ENCODE peak calls at places on chromosome 3, in six cellular contexts. Z, E, K, H, Q and C are unnamed samples.

GRCh38 chr3:41194701-41195100 is 4.6 kb upstream of the CTNNB1 start:
- DNase-seq in Z (no peak), E (no peak), K (no peak), H (no peak), Q (no peak), C (no peak)

GRCh38 chr3:65126527-65127440 is 439.0 kb upstream of the ADAMTS9 start:
- DNase-seq in Z (peak; percentile 10), E (no peak), K (no peak), H (no peak), Q (no peak), C (no peak)

GRCh38 chr3:140617135-140617534 is 60.7 kb upstream of the TRIM42 start:
- DNase-seq in Z (no peak), E (no peak), K (no peak), H (no peak), Q (no peak), C (no peak)

GRCh38 chr3:127702151-127702578 is 29.4 kb downstream of the ABTB1 start:
- DNase-seq in Z (no peak), E (peak; percentile 80), K (no peak), H (no peak), Q (no peak), C (no peak)

GRCh38 chr3:177724020-177724638 is 526.8 kb upstream of the TBL1XR1 start:
- DNase-seq in Z (no peak), E (peak; percentile 89), K (peak; percentile 30), H (no peak), Q (peak; percentile 24), C (peak; percentile 84)

GRCh38 chr3:36172699-36173098 is 207.6 kb upstream of the STAC start:
- DNase-seq in Z (no peak), E (no peak), K (peak; percentile 29), H (no peak), Q (no peak), C (no peak)

GRCh38 chr3:78494831-78495230 is 1273.0 kb downstream of the ROBO1 start:
- DNase-seq in Z (no peak), E (no peak), K (no peak), H (no peak), Q (no peak), C (no peak)

GRCh38 chr3:147680820-147681488 is 271.8 kb downstream of the ZIC1 start:
- DNase-seq in Z (peak; percentile 0), E (peak; percentile 72), K (no peak), H (no peak), Q (peak; percentile 87), C (no peak)

GRCh38 chr3:28328188-28329151 is 20.1 kb upstream of the ZCWPW2 start:
- DNase-seq in Z (peak; percentile 33), E (no peak), K (no peak), H (no peak), Q (peak; percentile 51), C (no peak)

GRCh38 chr3:20563236-20563635 is 377.2 kb upstream of the SGO1 start:
- DNase-seq in Z (no peak), E (no peak), K (no peak), H (no peak), Q (no peak), C (no peak)

GRCh38 chr3:48268381-48268935 is 27.6 kb downstream of the ZNF589 start:
- DNase-seq in Z (no peak), E (no peak), K (peak; percentile 63), H (no peak), Q (no peak), C (no peak)

GRCh38 chr3:10335190-10335738 is 14.4 kb upstream of the SEC13 start:
- DNase-seq in Z (no peak), E (peak; percentile 32), K (no peak), H (no peak), Q (no peak), C (no peak)

GRCh38 chr3:129845956-129846355 is 47.6 kb downstream of the TMCC1 start:
- DNase-seq in Z (no peak), E (no peak), K (no peak), H (no peak), Q (no peak), C (no peak)

GRCh38 chr3:123319760-123320159 is 118.0 kb downstream of the SEC22A start:
- DNase-seq in Z (no peak), E (no peak), K (no peak), H (no peak), Q (peak; percentile 69), C (no peak)

GRCh38 chr3:17119198-17120072 is 234.7 kb downstream of the PLCL2 start:
- DNase-seq in Z (no peak), E (peak; percentile 15), K (no peak), H (no peak), Q (no peak), C (no peak)

DNA sequence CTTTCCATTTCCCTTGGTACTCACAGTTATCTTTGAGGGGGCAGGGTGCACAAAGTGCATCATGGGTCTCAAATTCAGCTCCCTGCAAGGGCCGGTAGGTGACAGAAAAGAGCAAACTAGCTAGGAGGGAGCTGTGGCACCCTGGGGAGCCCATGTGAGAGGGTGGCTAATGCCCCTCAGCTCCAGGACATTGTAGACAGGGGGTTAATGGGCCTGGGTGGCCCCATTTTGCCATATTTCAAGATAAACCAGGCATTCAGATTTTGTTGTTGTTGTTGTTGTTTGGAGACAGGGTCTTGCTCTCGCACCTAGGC is 3.6 kb upstream of the SLC6A6 start:
- DNase-seq in Z (no peak), E (no peak), K (no peak), H (no peak), Q (no peak), C (no peak)
- TF ChIP-seq CTCF in Z (no peak), E (no peak), K (no peak), H (no peak), Q (no peak), C (no peak)

GRCh38 chr3:192890348-192891335 is 27.0 kb downstream of the MB21D2 start:
- DNase-seq in Z (no peak), E (no peak), K (no peak), H (no peak), Q (no peak), C (no peak)
- H3K27ac ChIP-seq in Z (no peak overlapping the region), E (no peak overlapping the region), K (no peak overlapping the region), H (peak overlapping the region; percentile 80), Q (no peak overlapping the region), C (no peak overlapping the region)

DNA sequence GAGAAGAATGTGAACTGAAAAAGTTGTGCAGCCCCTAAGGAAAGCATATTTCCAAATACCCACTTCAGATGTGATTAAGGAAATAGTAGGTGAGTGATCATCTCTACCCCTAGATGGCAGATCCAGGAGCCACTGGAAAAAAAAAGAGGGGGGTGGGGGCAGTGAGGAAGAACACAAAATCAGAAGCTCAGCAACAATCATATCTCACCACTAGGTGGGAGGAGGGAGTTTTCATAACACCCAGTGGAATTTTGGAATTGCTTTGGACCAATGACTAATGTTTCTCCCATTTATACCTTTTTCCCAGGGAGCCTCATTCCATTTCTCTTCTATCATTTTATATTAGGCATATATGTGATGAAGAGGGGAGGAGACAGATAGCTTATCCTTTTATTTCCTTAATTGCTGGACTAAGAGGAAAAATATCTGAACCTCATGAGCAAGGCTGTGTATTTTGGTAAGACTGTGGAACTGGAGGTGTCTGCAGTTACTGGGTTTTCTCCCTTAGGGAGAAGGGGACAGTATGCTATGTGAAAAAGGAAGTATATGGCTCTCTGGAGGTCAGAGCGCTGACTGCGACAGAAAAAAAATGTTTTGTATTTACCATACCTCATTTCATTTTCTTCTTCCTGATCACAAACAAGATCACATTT is 363.4 kb downstream of the GAP43 start:
- DNase-seq in Z (peak; percentile 34), E (no peak), K (no peak), H (no peak), Q (no peak), C (no peak)
- TF ChIP-seq CTCF in Z (peak; percentile 45), E (peak; percentile 19), K (no peak), H (peak; percentile 38), Q (peak; percentile 32), C (no peak)

DNA sequence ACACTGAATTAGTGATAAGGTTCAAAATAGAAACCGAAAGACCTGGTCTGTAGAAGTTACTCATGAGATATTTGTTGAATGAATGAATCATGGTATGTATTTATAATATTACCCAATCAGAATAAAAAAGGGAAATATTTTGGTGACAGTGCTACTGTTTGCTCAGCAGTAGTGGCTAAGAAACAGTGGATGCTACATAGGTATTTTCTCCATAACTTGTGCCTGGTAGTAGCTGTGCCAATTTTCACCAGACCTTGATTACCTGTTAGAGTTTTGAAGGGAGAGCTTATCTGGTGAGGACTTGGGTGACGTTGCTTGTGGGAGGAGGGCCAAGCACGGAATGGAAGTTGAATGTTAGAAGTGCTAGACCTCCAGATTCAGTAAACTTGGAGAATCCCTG is 14.3 kb downstream of the LIMD1 start:
- DNase-seq in Z (peak; percentile 83), E (no peak), K (no peak), H (no peak), Q (no peak), C (no peak)
- H3K27ac ChIP-seq in Z (peak overlapping the region; percentile 1), E (peak overlapping the region; percentile 53), K (no peak overlapping the region), H (no peak overlapping the region), Q (no peak overlapping the region), C (peak overlapping the region; percentile 13)

GRCh38 chr3:50503947-50504346 is 513 bp upstream of the CACNA2D2 start:
- DNase-seq in Z (no peak), E (no peak), K (no peak), H (no peak), Q (peak; percentile 20), C (no peak)

GRCh38 chr3:50504681-50505080 is 1.2 kb upstream of the CACNA2D2 start:
- DNase-seq in Z (no peak), E (no peak), K (no peak), H (no peak), Q (no peak), C (no peak)

GRCh38 chr3:50503504-50503903 is at the start of gene CACNA2D2:
- DNase-seq in Z (no peak), E (peak; percentile 84), K (peak; percentile 49), H (no peak), Q (peak; percentile 86), C (peak; percentile 71)

GRCh38 chr3:50502225-50502583 is 1.2 kb downstream of the CACNA2D2 start:
- DNase-seq in Z (no peak), E (no peak), K (no peak), H (no peak), Q (no peak), C (no peak)

DNA sequence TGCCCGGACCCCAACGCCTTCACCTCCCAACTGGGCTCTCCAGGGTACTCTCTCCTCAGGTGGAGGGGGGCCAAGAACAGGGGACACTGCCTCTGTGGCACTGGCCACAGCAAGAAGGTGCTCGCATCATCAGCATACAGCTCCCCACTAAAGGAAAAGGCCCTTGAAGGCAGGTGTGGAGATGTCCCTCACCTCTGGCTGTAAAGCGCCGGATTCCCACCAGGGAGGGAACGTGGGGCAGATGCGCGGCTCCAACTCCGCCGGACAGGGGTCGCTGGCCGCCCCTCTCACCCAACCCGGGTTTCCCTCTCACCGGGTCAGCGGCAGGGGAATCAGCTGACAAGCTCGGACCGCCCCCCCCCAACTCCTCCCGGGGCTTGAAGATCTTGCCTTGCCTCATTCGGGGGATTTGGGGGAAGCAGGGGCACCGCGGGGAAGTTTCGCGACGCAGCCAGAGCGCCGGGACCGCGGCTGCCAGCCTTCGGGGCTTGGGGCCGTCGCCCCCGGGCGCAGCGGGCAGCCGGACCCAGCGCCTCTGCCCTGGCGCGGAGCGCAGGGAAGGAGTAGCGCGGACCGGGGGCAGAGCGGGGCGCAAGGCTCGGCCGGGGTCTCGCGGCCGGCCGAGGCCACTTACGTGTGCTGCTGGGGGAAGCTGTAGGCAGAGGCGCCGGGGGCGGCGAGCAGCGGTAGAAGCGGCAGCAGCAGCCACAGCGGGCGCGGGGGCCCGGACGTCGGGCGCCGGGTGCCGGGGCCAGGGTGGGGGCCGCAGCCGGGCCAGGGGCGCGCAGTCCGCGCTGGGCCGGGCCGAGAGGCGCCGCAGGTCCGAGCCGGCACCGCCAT is 630 bp downstream of the CACNA2D2 start:
- DNase-seq in Z (no peak), E (no peak), K (no peak), H (no peak), Q (peak; percentile 54), C (no peak)
- TF ChIP-seq CTCF in Z (no peak), E (no peak), K (no peak), H (no peak), Q (no peak), C (no peak)